ENCODE peak calls at places on chromosomes 13 and 19, in seven cellular contexts. J is tibial artery; U is CD4-positive, alpha-beta memory T cell; P is adrenal gland; A is heart right ventricle; O is neural progenitor cell; W is mucosa of descending colon. D is an unnamed sample.

GRCh38 chr19:15251749-15252397 is 19.6 kb upstream of the EPHX3 start:
- DNase-seq in O (peak; percentile 88), A (peak; percentile 86), J (peak; percentile 90), P (peak; percentile 74), U (no peak), W (peak; percentile 51), D (no peak)

GRCh38 chr13:23321534-23322241 is 111.8 kb downstream of the SACS start:
- DNase-seq in P (peak; percentile 20), U (peak; percentile 4), A (peak; percentile 31), J (peak; percentile 64), W (peak; percentile 17), O (no peak), D (no peak)

GRCh38 chr19:9906475-9907087 is 29.7 kb downstream of the OLFM2 start:
- DNase-seq in A (no peak), P (no peak), U (no peak), O (peak; percentile 10), J (no peak), W (no peak), D (no peak)

GRCh38 chr19:53131085-53131484 is 1.6 kb downstream of the ZNF415 start:
- DNase-seq in W (no peak), O (peak; percentile 35), A (no peak), J (no peak), P (peak; percentile 38), U (no peak), D (no peak)

GRCh38 chr19:38849746-38850230 is at the start of gene HNRNPL:
- DNase-seq in J (no peak), U (no peak), A (no peak), W (no peak), P (peak; percentile 99), O (no peak), D (peak; percentile 100)

GRCh38 chr19:54905908-54906511 is at the start of gene NCR1:
- DNase-seq in O (no peak), A (no peak), P (no peak), W (no peak), U (no peak), J (no peak), D (no peak)

GRCh38 chr13:41528021-41528420 is 70.7 kb downstream of the RGCC start:
- DNase-seq in A (no peak), U (no peak), W (no peak), J (no peak), P (no peak), O (no peak), D (no peak)

GRCh38 chr13:50209646-50210045 is 194.4 kb downstream of the KCNRG start:
- DNase-seq in A (no peak), P (no peak), J (no peak), U (no peak), W (no peak), O (no peak), D (no peak)

GRCh38 chr19:3365447-3366103 is 808 bp upstream of the NFIC start:
- DNase-seq in A (peak; percentile 74), O (no peak), J (peak; percentile 77), W (peak; percentile 70), P (peak; percentile 74), U (no peak), D (no peak)

GRCh38 chr19:10230904-10231623 is at the start of gene S1PR2:
- DNase-seq in A (peak; percentile 87), W (peak; percentile 77), U (peak; percentile 77), O (peak; percentile 93), P (peak; percentile 67), J (peak; percentile 74), D (peak; percentile 56)

GRCh38 chr13:59946924-59947323 is 216.8 kb downstream of the DIAPH3 start:
- DNase-seq in J (no peak), P (no peak), A (no peak), O (no peak), W (no peak), U (no peak), D (no peak)

GRCh38 chr19:31415322-31415721 is 66.1 kb upstream of the TSHZ3 start:
- DNase-seq in P (no peak), U (no peak), O (no peak), J (no peak), A (no peak), W (no peak), D (no peak)

GRCh38 chr13:94641432-94641941 is 39.8 kb downstream of the GPR180 start:
- DNase-seq in O (no peak), J (no peak), A (no peak), P (no peak), U (no peak), W (no peak), D (no peak)

GRCh38 chr19:3358919-3359849 is 7.2 kb upstream of the NFIC start:
- DNase-seq in U (peak; percentile 76), P (peak; percentile 82), O (peak; percentile 60), J (peak; percentile 63), A (peak; percentile 72), W (peak; percentile 74), D (peak; percentile 70)

GRCh38 chr19:45506246-45506990 is 861 bp upstream of the VASP start:
- DNase-seq in O (peak; percentile 96), J (peak; percentile 91), W (peak; percentile 98), A (peak; percentile 95), P (peak; percentile 97), U (peak; percentile 97), D (peak; percentile 97)

GRCh38 chr13:112844411-112844810 is 124.6 kb upstream of the MCF2L start:
- DNase-seq in U (no peak), W (no peak), O (no peak), P (no peak), A (no peak), J (no peak), D (no peak)

GRCh38 chr13:19586904-19587634 is 25.7 kb upstream of the TPTE2 start:
- DNase-seq in U (peak; percentile 77), W (peak; percentile 42), A (no peak), O (no peak), J (no peak), P (no peak), D (peak; percentile 68)

DNA sequence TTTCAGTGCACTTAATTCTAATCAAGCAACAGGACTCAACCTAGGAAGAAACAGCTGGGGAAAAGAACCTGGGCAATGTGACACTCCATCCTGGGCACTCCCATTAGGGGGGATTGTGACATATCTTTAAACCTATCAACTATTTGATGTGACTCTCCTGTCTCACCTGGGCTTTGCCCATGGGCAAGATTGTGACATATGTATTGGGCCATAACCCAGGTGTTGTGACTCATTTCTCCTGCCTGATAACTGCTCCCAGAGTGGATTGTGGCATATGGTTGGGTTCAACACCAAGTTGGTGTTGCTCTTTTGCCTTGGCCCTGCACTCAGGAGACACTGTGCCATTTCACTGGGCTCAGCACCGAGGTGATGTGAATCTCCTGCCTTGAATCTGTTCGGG is 82.6 kb downstream of the ZNF723 start:
- DNase-seq in O (no peak), W (no peak), P (no peak), U (no peak), A (no peak), J (no peak), D (no peak)
- H3K9me3 ChIP-seq in O (peaks cover 13% of the 10 kb centered on the region), W (peaks cover 53% of the 10 kb centered on the region), P (no peaks in the 10 kb centered on the region), U (no peaks in the 10 kb centered on the region), A (no peaks in the 10 kb centered on the region), J (no peaks in the 10 kb centered on the region), D (no peaks in the 10 kb centered on the region)

DNA sequence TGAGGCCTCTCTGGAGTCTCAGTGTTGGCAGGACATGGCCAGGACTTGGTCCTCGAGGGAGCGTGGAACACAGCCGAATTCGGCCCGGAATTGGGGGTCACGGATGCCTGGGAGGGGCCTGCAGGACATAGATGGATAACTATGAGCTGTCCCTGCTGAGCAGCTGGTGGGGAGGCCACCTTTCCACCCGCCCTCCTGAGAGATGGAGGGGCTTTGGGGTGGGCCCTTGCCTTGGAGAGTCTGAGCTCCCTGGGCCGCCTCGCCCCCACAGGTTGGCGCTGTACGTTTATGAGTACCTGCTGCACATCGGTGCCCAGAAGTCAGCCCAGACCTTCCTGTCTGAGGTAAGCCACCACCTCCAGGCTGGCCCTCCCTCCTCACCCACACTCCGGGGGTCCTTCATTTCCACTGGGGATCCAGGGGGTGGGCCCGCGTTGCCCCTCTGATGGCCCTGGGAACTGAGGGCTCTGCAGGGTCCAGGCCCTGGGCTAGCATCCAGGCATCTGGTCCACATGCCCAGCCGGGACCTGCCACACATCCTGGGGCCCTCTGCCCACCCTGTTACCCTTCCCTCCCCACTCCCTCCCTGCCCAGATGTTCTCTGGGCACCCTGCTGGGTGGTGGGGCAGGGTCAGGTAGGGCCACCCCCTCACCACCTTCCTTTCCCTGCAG is 8.0 kb downstream of the SSBP4 start:
- DNase-seq in U (no peak), P (peak; percentile 32), W (no peak), J (no peak), A (no peak), O (no peak), D (no peak)
- H3K4me1 ChIP-seq in U (peaks cover 78% of the 10 kb centered on the region), P (peaks cover 20% of the 10 kb centered on the region), W (peaks cover 36% of the 10 kb centered on the region), J (peaks cover 30% of the 10 kb centered on the region), A (peaks cover 47% of the 10 kb centered on the region), O (peaks cover 49% of the 10 kb centered on the region), D (peaks cover 50% of the 10 kb centered on the region)

GRCh38 chr19:21584532-21584931 is 79.1 kb downstream of the ZNF429 start:
- DNase-seq in O (no peak), U (peak; percentile 32), J (no peak), W (no peak), P (no peak), A (no peak), D (no peak)
- H3K9me3 ChIP-seq in O (no peaks in the 10 kb centered on the region), U (no peaks in the 10 kb centered on the region), J (peaks cover 16% of the 10 kb centered on the region), W (no peaks in the 10 kb centered on the region), P (no peaks in the 10 kb centered on the region), A (peaks cover 20% of the 10 kb centered on the region), D (no peaks in the 10 kb centered on the region)

GRCh38 chr19:13024958-13025653 is 29.8 kb downstream of the NFIX start:
- DNase-seq in U (no peak), J (no peak), W (peak; percentile 58), A (no peak), O (peak; percentile 51), P (no peak), D (no peak)

GRCh38 chr19:13022859-13023636 is 27.8 kb downstream of the NFIX start:
- DNase-seq in P (peak; percentile 78), A (peak; percentile 89), W (peak; percentile 68), J (peak; percentile 90), O (peak; percentile 77), U (no peak), D (no peak)

GRCh38 chr19:13023666-13024065 is 28.4 kb downstream of the NFIX start:
- DNase-seq in P (no peak), J (no peak), A (no peak), U (no peak), W (no peak), O (no peak), D (no peak)

GRCh38 chr19:13025819-13026477 is 30.7 kb downstream of the NFIX start:
- DNase-seq in A (no peak), O (no peak), P (no peak), U (no peak), J (no peak), W (no peak), D (no peak)

DNA sequence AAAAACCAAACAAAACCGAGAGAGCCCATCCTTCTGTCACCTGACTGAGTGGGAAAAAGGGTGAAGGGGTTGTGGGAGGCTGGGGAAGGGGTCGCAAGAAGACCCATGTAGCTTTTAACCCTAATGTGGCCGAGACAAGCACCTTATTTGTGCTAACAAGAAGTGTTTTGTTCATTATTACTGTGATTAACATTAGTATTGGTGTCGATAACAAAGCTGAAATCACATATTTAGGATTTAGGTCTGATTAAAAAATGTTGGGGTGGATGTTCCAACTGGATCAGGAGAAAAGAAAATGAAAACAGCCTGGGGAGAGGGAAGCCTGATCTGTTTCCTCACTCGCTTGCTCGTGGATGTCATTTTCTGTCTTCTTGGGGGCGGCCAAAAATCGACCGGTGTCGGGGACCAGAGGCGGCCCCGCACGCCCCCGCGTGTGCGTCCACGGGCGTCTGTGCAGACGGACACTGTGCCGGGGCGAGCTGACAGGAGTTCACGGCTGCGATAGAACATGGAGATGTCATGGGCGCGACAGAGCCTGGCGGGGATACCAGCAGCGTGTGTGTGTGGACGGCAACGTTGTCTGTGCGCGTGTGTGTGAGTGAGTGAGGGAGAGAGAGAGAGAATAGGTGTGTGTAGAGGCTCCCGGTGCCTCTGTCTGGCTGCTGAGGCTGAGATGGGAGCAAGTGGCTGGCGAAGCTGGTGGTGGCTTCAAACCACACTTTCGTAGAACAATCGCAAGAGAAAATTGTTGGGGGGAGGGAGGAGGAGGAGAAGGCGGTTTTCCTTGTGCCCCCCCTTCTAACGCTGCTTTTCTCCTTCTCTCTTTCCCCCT is 29.1 kb downstream of the NFIX start:
- DNase-seq in A (no peak), U (no peak), W (peak; percentile 37), O (peak; percentile 50), P (no peak), J (no peak), D (no peak)
- H3K4me1 ChIP-seq in A (peaks cover 82% of the 10 kb centered on the region), U (peaks cover 19% of the 10 kb centered on the region), W (peaks cover 44% of the 10 kb centered on the region), O (peaks cover 25% of the 10 kb centered on the region), P (peaks cover 13% of the 10 kb centered on the region), J (peaks cover 66% of the 10 kb centered on the region), D (peaks cover 20% of the 10 kb centered on the region)

D was measured in CD8-positive, alpha-beta memory T cell.